ENCODE peak calls at places on chromosomes 16 and 17, in four cellular contexts. U is GM03348, Z is NCI-H82, H is brain microvascular endothelial cell. W is an unnamed sample.

GRCh38 chr17:3697157-3697515 is 1.2 kb upstream of the P2RX5 start:
- DNase-seq in U (no peak), Z (no peak), H (no peak), W (no peak)

GRCh38 chr17:76614912-76615617 is 28.5 kb downstream of the ST6GALNAC1 start:
- DNase-seq in U (no peak), Z (no peak), H (no peak), W (no peak)

GRCh38 chr17:35725917-35726608 is 5.4 kb upstream of the RASL10B start:
- DNase-seq in Z (no peak), U (no peak), H (no peak), W (no peak)

GRCh38 chr16:86924537-86924936 is 346.2 kb downstream of the FOXL1 start:
- DNase-seq in H (peak), Z (no peak), U (peak), W (no peak)

GRCh38 chr17:9363440-9364350 is 211.9 kb downstream of the STX8 start:
- DNase-seq in Z (no peak), H (peak), U (no peak), W (no peak)

GRCh38 chr16:80200079-80200478 is 340.7 kb upstream of the DYNLRB2 start:
- DNase-seq in H (peak), Z (no peak), U (no peak), W (no peak)

GRCh38 chr17:34582185-34582900 is 3.0 kb downstream of the TMEM132E start:
- DNase-seq in Z (peak), U (no peak), H (no peak), W (no peak)

GRCh38 chr16:27677300-27677699 is 127.4 kb downstream of the KATNIP start:
- DNase-seq in H (peak), U (no peak), Z (peak), W (no peak)

GRCh38 chr16:27235055-27235937 is 32.0 kb downstream of the KDM8 start:
- DNase-seq in U (peak), Z (peak), H (peak), W (peak)

GRCh38 chr16:57838161-57838560 is 35.9 kb upstream of the KIFC3 start:
- DNase-seq in H (no peak), U (no peak), Z (no peak), W (peak)

GRCh38 chr16:4753227-4753626 is 13.7 kb downstream of the ZNF500 start:
- DNase-seq in U (no peak), H (no peak), Z (no peak), W (no peak)

GRCh38 chr17:35743911-35744328 is 9.1 kb downstream of the GAS2L2 start:
- DNase-seq in U (peak), H (peak), Z (no peak), W (no peak)

GRCh38 chr16:85279402-85279801 is 167.1 kb upstream of the CIBAR2 start:
- DNase-seq in Z (no peak), U (no peak), H (no peak), W (no peak)

GRCh38 chr16:50781043-50781442 is 39.2 kb downstream of the CYLD start:
- DNase-seq in H (no peak), Z (no peak), U (no peak), W (no peak)

GRCh38 chr17:79949646-79950292 is 85.9 kb downstream of the TBC1D16 start:
- DNase-seq in U (no peak), Z (no peak), H (no peak), W (no peak)

GRCh38 chr17:869567-870530 is 87.7 kb downstream of the MRM3 start:
- DNase-seq in Z (no peak), H (peak), U (peak), W (no peak)

GRCh38 chr17:62670202-62670821 is 42.8 kb downstream of the MRC2 start:
- DNase-seq in Z (peak), U (no peak), H (no peak), W (no peak)

GRCh38 chr17:57107498-57108101 is 22.6 kb downstream of the AKAP1 start:
- DNase-seq in Z (no peak), H (no peak), U (no peak), W (no peak)

GRCh38 chr17:45256114-45256966 is 5.6 kb downstream of the SPATA32 start:
- DNase-seq in Z (peak), H (no peak), U (no peak), W (no peak)

GRCh38 chr17:32518856-32519768 is 32.3 kb downstream of the CDK5R1 start:
- DNase-seq in U (peak), H (no peak), Z (peak), W (peak)

GRCh38 chr16:31265329-31266245 is 5.8 kb downstream of the ITGAM start:
- DNase-seq in U (peak), H (peak), Z (no peak), W (no peak)

GRCh38 chr16:81668243-81669097 is 110.6 kb upstream of the PLCG2 start:
- DNase-seq in H (no peak), U (no peak), Z (no peak), W (no peak)

GRCh38 chr17:21286066-21286770 is 1.7 kb downstream of the MAP2K3 start:
- DNase-seq in Z (no peak), U (peak), H (peak), W (peak)

GRCh38 chr17:37368577-37368976 is 7.2 kb upstream of the C17orf78 start:
- DNase-seq in Z (no peak), U (peak), H (no peak), W (no peak)

GRCh38 chr17:4483012-4483840 is 15.5 kb upstream of the SPNS2 start:
- DNase-seq in Z (no peak), H (no peak), U (no peak), W (no peak)

GRCh38 chr17:64327201-64327930 is 63.3 kb downstream of the PECAM1 start:
- DNase-seq in Z (peak), H (no peak), U (no peak), W (no peak)

GRCh38 chr17:40323731-40324650 is 15.0 kb downstream of the RARA start:
- DNase-seq in Z (no peak), H (no peak), U (no peak), W (no peak)

GRCh38 chr17:35082073-35082657 is 18.7 kb upstream of the RFFL start:
- DNase-seq in H (peak), U (peak), Z (peak), W (no peak)

GRCh38 chr17:47844814-47845453 is 3.9 kb upstream of the SCRN2 start:
- DNase-seq in H (no peak), Z (peak), U (peak), W (no peak)